ENCODE peak calls at places on chromosomes 2 and 18, in six cellular contexts. One of them, this sample, is unnamed.

GRCh38 chr2:149953627-149954026 is 366.1 kb upstream of the MMADHC start:
- DNase-seq in HAP-1: no peak
- DNase-seq in AML-193: no peak
- DNase-seq in fibroblast of pulmonary artery: no peak
- DNase-seq in upper lobe of left lung: no peak
- DNase-seq in substantia nigra: no peak
- DNase-seq in this sample: no peak

GRCh38 chr2:39497077-39497867 is 60.2 kb upstream of the MAP4K3 start:
- DNase-seq in HAP-1: no peak
- DNase-seq in AML-193: no peak
- DNase-seq in fibroblast of pulmonary artery: peak
- DNase-seq in upper lobe of left lung: no peak
- DNase-seq in substantia nigra: no peak
- DNase-seq in this sample: no peak

GRCh38 chr2:177334940-177335543 is 57.5 kb upstream of the AGPS start:
- DNase-seq in HAP-1: peak
- DNase-seq in AML-193: peak
- DNase-seq in fibroblast of pulmonary artery: peak
- DNase-seq in upper lobe of left lung: peak
- DNase-seq in substantia nigra: no peak
- DNase-seq in this sample: peak

GRCh38 chr2:204104821-204105220 is 168.3 kb downstream of the ICOS start:
- DNase-seq in HAP-1: no peak
- DNase-seq in AML-193: no peak
- DNase-seq in fibroblast of pulmonary artery: no peak
- DNase-seq in upper lobe of left lung: no peak
- DNase-seq in substantia nigra: no peak
- DNase-seq in this sample: no peak

GRCh38 chr2:241966671-241967070 is 97.1 kb downstream of the RTP5 start:
- DNase-seq in HAP-1: no peak
- DNase-seq in AML-193: no peak
- DNase-seq in fibroblast of pulmonary artery: no peak
- DNase-seq in upper lobe of left lung: no peak
- DNase-seq in substantia nigra: no peak
- DNase-seq in this sample: no peak

GRCh38 chr18:3213231-3214059 is 6.3 kb downstream of the MYOM1 start:
- DNase-seq in HAP-1: no peak
- DNase-seq in AML-193: peak
- DNase-seq in fibroblast of pulmonary artery: peak
- DNase-seq in upper lobe of left lung: no peak
- DNase-seq in substantia nigra: no peak
- DNase-seq in this sample: no peak

GRCh38 chr2:26590960-26591618 is 50.1 kb downstream of the CIB4 start:
- DNase-seq in HAP-1: no peak
- DNase-seq in AML-193: no peak
- DNase-seq in fibroblast of pulmonary artery: no peak
- DNase-seq in upper lobe of left lung: peak
- DNase-seq in substantia nigra: no peak
- DNase-seq in this sample: no peak

GRCh38 chr2:238602223-238602945 is 175.7 kb downstream of the ASB1 start:
- DNase-seq in HAP-1: no peak
- DNase-seq in AML-193: no peak
- DNase-seq in fibroblast of pulmonary artery: no peak
- DNase-seq in upper lobe of left lung: no peak
- DNase-seq in substantia nigra: no peak
- DNase-seq in this sample: no peak

GRCh38 chr2:168087406-168087805 is 160.0 kb downstream of the STK39 start:
- DNase-seq in HAP-1: no peak
- DNase-seq in AML-193: no peak
- DNase-seq in fibroblast of pulmonary artery: no peak
- DNase-seq in upper lobe of left lung: no peak
- DNase-seq in substantia nigra: no peak
- DNase-seq in this sample: no peak

GRCh38 chr2:209593930-209594329 is 170.1 kb downstream of the MAP2 start:
- DNase-seq in HAP-1: no peak
- DNase-seq in AML-193: no peak
- DNase-seq in fibroblast of pulmonary artery: no peak
- DNase-seq in upper lobe of left lung: no peak
- DNase-seq in substantia nigra: no peak
- DNase-seq in this sample: no peak

GRCh38 chr2:70354264-70354949 is 52.5 kb upstream of the FAM136A start:
- DNase-seq in HAP-1: no peak
- DNase-seq in AML-193: no peak
- DNase-seq in fibroblast of pulmonary artery: peak
- DNase-seq in upper lobe of left lung: no peak
- DNase-seq in substantia nigra: no peak
- DNase-seq in this sample: no peak

GRCh38 chr2:219492575-219492974 is 6.1 kb upstream of the GMPPA start:
- DNase-seq in HAP-1: no peak
- DNase-seq in AML-193: no peak
- DNase-seq in fibroblast of pulmonary artery: no peak
- DNase-seq in upper lobe of left lung: no peak
- DNase-seq in substantia nigra: no peak
- DNase-seq in this sample: no peak

GRCh38 chr2:230793573-230794359 is 71.0 kb upstream of the ITM2C start:
- DNase-seq in HAP-1: no peak
- DNase-seq in AML-193: peak
- DNase-seq in fibroblast of pulmonary artery: peak
- DNase-seq in upper lobe of left lung: peak
- DNase-seq in substantia nigra: no peak
- DNase-seq in this sample: peak

GRCh38 chr2:20617081-20617575 is 33.8 kb downstream of the HS1BP3 start:
- DNase-seq in HAP-1: no peak
- DNase-seq in AML-193: no peak
- DNase-seq in fibroblast of pulmonary artery: peak
- DNase-seq in upper lobe of left lung: peak
- DNase-seq in substantia nigra: peak
- DNase-seq in this sample: no peak

GRCh38 chr2:188884051-188884450 is 90.1 kb upstream of the COL3A1 start:
- DNase-seq in HAP-1: no peak
- DNase-seq in AML-193: no peak
- DNase-seq in fibroblast of pulmonary artery: peak
- DNase-seq in upper lobe of left lung: no peak
- DNase-seq in substantia nigra: no peak
- DNase-seq in this sample: no peak

GRCh38 chr2:47180531-47180930 is 25.4 kb upstream of the STPG4 start:
- DNase-seq in HAP-1: no peak
- DNase-seq in AML-193: no peak
- DNase-seq in fibroblast of pulmonary artery: no peak
- DNase-seq in upper lobe of left lung: no peak
- DNase-seq in substantia nigra: no peak
- DNase-seq in this sample: no peak

GRCh38 chr2:18046558-18046957 is 168.1 kb downstream of the KCNS3 start:
- DNase-seq in HAP-1: no peak
- DNase-seq in AML-193: no peak
- DNase-seq in fibroblast of pulmonary artery: peak
- DNase-seq in upper lobe of left lung: no peak
- DNase-seq in substantia nigra: no peak
- DNase-seq in this sample: peak

GRCh38 chr2:127635380-127636237 is 10.3 kb upstream of the GPR17 start:
- DNase-seq in HAP-1: no peak
- DNase-seq in AML-193: no peak
- DNase-seq in fibroblast of pulmonary artery: no peak
- DNase-seq in upper lobe of left lung: no peak
- DNase-seq in substantia nigra: no peak
- DNase-seq in this sample: no peak

GRCh38 chr2:84942964-84943421 is 28.0 kb upstream of the KCMF1 start:
- DNase-seq in HAP-1: no peak
- DNase-seq in AML-193: no peak
- DNase-seq in fibroblast of pulmonary artery: peak
- DNase-seq in upper lobe of left lung: no peak
- DNase-seq in substantia nigra: no peak
- DNase-seq in this sample: no peak

GRCh38 chr18:41461058-41461560 is 493.9 kb upstream of the PIK3C3 start:
- DNase-seq in HAP-1: no peak
- DNase-seq in AML-193: no peak
- DNase-seq in fibroblast of pulmonary artery: no peak
- DNase-seq in upper lobe of left lung: no peak
- DNase-seq in substantia nigra: no peak
- DNase-seq in this sample: no peak

GRCh38 chr2:39919511-39920317 is 140.7 kb upstream of the THUMPD2 start:
- DNase-seq in HAP-1: no peak
- DNase-seq in AML-193: no peak
- DNase-seq in fibroblast of pulmonary artery: no peak
- DNase-seq in upper lobe of left lung: no peak
- DNase-seq in substantia nigra: no peak
- DNase-seq in this sample: peak

GRCh38 chr2:201828235-201828634 is 21.9 kb downstream of the CDK15 start:
- DNase-seq in HAP-1: no peak
- DNase-seq in AML-193: no peak
- DNase-seq in fibroblast of pulmonary artery: no peak
- DNase-seq in upper lobe of left lung: no peak
- DNase-seq in substantia nigra: no peak
- DNase-seq in this sample: no peak

GRCh38 chr18:7605705-7606104 is 38.6 kb downstream of the PTPRM start:
- DNase-seq in HAP-1: no peak
- DNase-seq in AML-193: no peak
- DNase-seq in fibroblast of pulmonary artery: no peak
- DNase-seq in upper lobe of left lung: no peak
- DNase-seq in substantia nigra: no peak
- DNase-seq in this sample: no peak

GRCh38 chr2:120465989-120466703 is 120.2 kb downstream of the INHBB start:
- DNase-seq in HAP-1: peak
- DNase-seq in AML-193: no peak
- DNase-seq in fibroblast of pulmonary artery: no peak
- DNase-seq in upper lobe of left lung: no peak
- DNase-seq in substantia nigra: no peak
- DNase-seq in this sample: no peak

GRCh38 chr2:177724398-177725287 is 332.1 kb downstream of the AGPS start:
- DNase-seq in HAP-1: peak
- DNase-seq in AML-193: peak
- DNase-seq in fibroblast of pulmonary artery: peak
- DNase-seq in upper lobe of left lung: peak
- DNase-seq in substantia nigra: peak
- DNase-seq in this sample: peak

GRCh38 chr2:105504459-105504858 is 105.6 kb upstream of the FHL2 start:
- DNase-seq in HAP-1: no peak
- DNase-seq in AML-193: no peak
- DNase-seq in fibroblast of pulmonary artery: no peak
- DNase-seq in upper lobe of left lung: no peak
- DNase-seq in substantia nigra: no peak
- DNase-seq in this sample: no peak

GRCh38 chr18:43587538-43588153 is 310.4 kb upstream of the SYT4 start:
- DNase-seq in HAP-1: no peak
- DNase-seq in AML-193: peak
- DNase-seq in fibroblast of pulmonary artery: peak
- DNase-seq in upper lobe of left lung: no peak
- DNase-seq in substantia nigra: no peak
- DNase-seq in this sample: peak

GRCh38 chr2:200453142-200453852 is 56.6 kb downstream of the KCTD18 start:
- DNase-seq in HAP-1: no peak
- DNase-seq in AML-193: no peak
- DNase-seq in fibroblast of pulmonary artery: no peak
- DNase-seq in upper lobe of left lung: no peak
- DNase-seq in substantia nigra: no peak
- DNase-seq in this sample: no peak

GRCh38 chr18:46402396-46402795 is 254.6 kb downstream of the LOXHD1 start:
- DNase-seq in HAP-1: no peak
- DNase-seq in AML-193: no peak
- DNase-seq in fibroblast of pulmonary artery: no peak
- DNase-seq in upper lobe of left lung: no peak
- DNase-seq in substantia nigra: no peak
- DNase-seq in this sample: no peak

GRCh38 chr18:35933982-35934381 is 38.5 kb upstream of the RMP24 start:
- DNase-seq in HAP-1: no peak
- DNase-seq in AML-193: no peak
- DNase-seq in fibroblast of pulmonary artery: no peak
- DNase-seq in upper lobe of left lung: no peak
- DNase-seq in substantia nigra: no peak
- DNase-seq in this sample: peak

GRCh38 chr2:142834003-142834402 is 43.5 kb upstream of the KYNU start:
- DNase-seq in HAP-1: no peak
- DNase-seq in AML-193: no peak
- DNase-seq in fibroblast of pulmonary artery: peak
- DNase-seq in upper lobe of left lung: no peak
- DNase-seq in substantia nigra: no peak
- DNase-seq in this sample: no peak

GRCh38 chr2:95278051-95278471 is 3.8 kb downstream of the PROM2 start:
- DNase-seq in HAP-1: no peak
- DNase-seq in AML-193: no peak
- DNase-seq in fibroblast of pulmonary artery: peak
- DNase-seq in upper lobe of left lung: no peak
- DNase-seq in substantia nigra: no peak
- DNase-seq in this sample: peak

GRCh38 chr2:189060096-189060642 is 86.0 kb downstream of the COL3A1 start:
- DNase-seq in HAP-1: no peak
- DNase-seq in AML-193: no peak
- DNase-seq in fibroblast of pulmonary artery: no peak
- DNase-seq in upper lobe of left lung: no peak
- DNase-seq in substantia nigra: no peak
- DNase-seq in this sample: no peak